ENCODE peak calls at places on chromosomes 16 and 17, in five cellular contexts. H is HFF-Myc, O is ascending aorta, U is gastrocnemius medialis, A is cardiac muscle cell. P is an unnamed sample.

GRCh38 chr17:47305302-47305923 is 18.3 kb upstream of the EFCAB13 start:
- DNase-seq in H (peak; percentile 87), O (peak; percentile 84), U (no peak), A (no peak), P (peak; percentile 85)

GRCh38 chr16:54645328-54645727 is 285.3 kb upstream of the IRX5 start:
- DNase-seq in H (no peak), O (no peak), U (no peak), A (no peak), P (no peak)

GRCh38 chr17:199806-200603 is 18.6 kb upstream of the DOC2B start:
- DNase-seq in H (no peak), O (no peak), U (peak; percentile 19), A (no peak), P (no peak)

GRCh38 chr17:17304521-17304985 is 1.4 kb downstream of the NT5M start:
- DNase-seq in H (no peak), O (no peak), U (no peak), A (peak; percentile 43), P (no peak)

GRCh38 chr17:778096-778495 is 4.0 kb downstream of the GLOD4 start:
- DNase-seq in H (no peak), O (no peak), U (no peak), A (no peak), P (no peak)

GRCh38 chr16:81810894-81811538 is 31.9 kb downstream of the PLCG2 start:
- DNase-seq in H (no peak), O (no peak), U (no peak), A (no peak), P (no peak)

GRCh38 chr16:54928016-54928356 is 2.7 kb upstream of the IRX5 start:
- DNase-seq in H (no peak), O (no peak), U (no peak), A (peak; percentile 44), P (no peak)

GRCh38 chr17:14133104-14133503 is 63.8 kb downstream of the COX10 start:
- DNase-seq in H (no peak), O (no peak), U (no peak), A (no peak), P (no peak)

GRCh38 chr16:27671410-27671809 is 121.5 kb downstream of the KATNIP start:
- DNase-seq in H (no peak), O (no peak), U (no peak), A (no peak), P (no peak)

GRCh38 chr16:3115561-3115960 is 3.2 kb downstream of the ZNF205 start:
- DNase-seq in H (no peak), O (no peak), U (no peak), A (no peak), P (no peak)

GRCh38 chr16:3112058-3112880 is at the start of gene ZNF205:
- DNase-seq in H (no peak), O (peak; percentile 84), U (peak; percentile 28), A (peak; percentile 77), P (no peak)

GRCh38 chr16:3113765-3114479 is 1.5 kb downstream of the ZNF205 start:
- DNase-seq in H (no peak), O (no peak), U (no peak), A (no peak), P (no peak)

GRCh38 chr16:3115011-3115410 is 2.6 kb downstream of the ZNF205 start:
- DNase-seq in H (no peak), O (no peak), U (no peak), A (no peak), P (no peak)

GRCh38 chr16:3112881-3113574 is 642 bp downstream of the ZNF205 start:
- DNase-seq in H (no peak), O (no peak), U (no peak), A (no peak), P (no peak)
- H3K4me3 ChIP-seq in H (peak overlapping the region; percentile 97), O (peak overlapping the region; percentile 62), U (peak overlapping the region; percentile 77), A (peak overlapping the region; percentile 99), P (peak overlapping the region; percentile 95)

DNA sequence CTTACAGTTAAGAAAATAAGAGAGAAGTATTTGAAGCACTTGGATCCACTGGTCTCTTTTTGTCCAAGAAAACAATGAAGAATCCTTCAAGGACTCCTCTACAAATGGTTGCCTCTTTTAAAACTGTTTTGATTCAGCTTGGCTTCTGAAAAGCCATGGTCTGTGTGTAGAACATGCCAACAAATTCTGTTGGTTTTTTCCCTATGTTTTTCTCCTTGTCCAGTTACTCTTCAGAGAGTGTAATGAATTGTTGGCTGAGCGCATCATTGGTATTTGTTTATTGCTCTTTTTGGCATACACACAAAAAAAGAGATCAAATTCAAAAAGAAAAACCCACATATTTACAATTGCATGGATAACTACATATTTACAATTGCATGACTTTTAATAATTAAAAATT is at the start of gene ABCA10:
- DNase-seq in H (no peak), O (no peak), U (no peak), A (no peak), P (no peak)
- H3K4me3 ChIP-seq in H (no peak within 1 kb of the TSS), O (no peak within 1 kb of the TSS), U (peak within 1 kb of the TSS; percentile 16), A (no peak within 1 kb of the TSS), P (no peak within 1 kb of the TSS)

GRCh38 chr16:11161439-11161838 is 94.6 kb downstream of the SOCS1 start:
- DNase-seq in H (no peak), O (no peak), U (no peak), A (no peak), P (no peak)

GRCh38 chr16:11160676-11161115 is 95.3 kb downstream of the SOCS1 start:
- DNase-seq in H (no peak), O (no peak), U (no peak), A (no peak), P (no peak)

GRCh38 chr16:11162571-11163268 is 93.3 kb downstream of the SOCS1 start:
- DNase-seq in H (no peak), O (no peak), U (no peak), A (no peak), P (no peak)

GRCh38 chr16:11163761-11164261 is 92.2 kb downstream of the SOCS1 start:
- DNase-seq in H (no peak), O (no peak), U (no peak), A (no peak), P (no peak)

DNA sequence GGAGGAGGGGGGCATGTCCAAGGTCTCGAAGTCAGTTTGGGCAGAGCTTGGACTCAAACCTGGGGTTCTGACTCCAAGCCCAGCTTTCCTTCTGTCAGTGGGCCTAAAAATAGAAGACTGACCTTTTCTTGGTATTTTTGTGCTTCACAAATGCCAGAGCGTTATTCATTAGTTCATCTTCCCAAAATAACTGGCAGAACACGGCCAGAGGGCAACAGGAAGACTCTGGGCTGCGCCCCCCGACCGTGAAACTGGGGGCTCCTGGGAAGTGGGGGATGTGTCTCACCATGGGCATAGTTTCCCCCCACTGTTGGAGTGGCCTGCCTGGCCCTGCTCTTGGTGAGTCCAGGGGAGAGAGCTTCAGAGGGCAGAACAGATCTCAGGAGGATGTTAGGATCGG is 94.0 kb downstream of the SOCS1 start:
- DNase-seq in H (no peak), O (no peak), U (peak; percentile 31), A (peak; percentile 11), P (no peak)
- H3K4me3 ChIP-seq in H (no peak overlapping the region), O (no peak overlapping the region), U (no peak overlapping the region), A (no peak overlapping the region), P (no peak overlapping the region)

DNA sequence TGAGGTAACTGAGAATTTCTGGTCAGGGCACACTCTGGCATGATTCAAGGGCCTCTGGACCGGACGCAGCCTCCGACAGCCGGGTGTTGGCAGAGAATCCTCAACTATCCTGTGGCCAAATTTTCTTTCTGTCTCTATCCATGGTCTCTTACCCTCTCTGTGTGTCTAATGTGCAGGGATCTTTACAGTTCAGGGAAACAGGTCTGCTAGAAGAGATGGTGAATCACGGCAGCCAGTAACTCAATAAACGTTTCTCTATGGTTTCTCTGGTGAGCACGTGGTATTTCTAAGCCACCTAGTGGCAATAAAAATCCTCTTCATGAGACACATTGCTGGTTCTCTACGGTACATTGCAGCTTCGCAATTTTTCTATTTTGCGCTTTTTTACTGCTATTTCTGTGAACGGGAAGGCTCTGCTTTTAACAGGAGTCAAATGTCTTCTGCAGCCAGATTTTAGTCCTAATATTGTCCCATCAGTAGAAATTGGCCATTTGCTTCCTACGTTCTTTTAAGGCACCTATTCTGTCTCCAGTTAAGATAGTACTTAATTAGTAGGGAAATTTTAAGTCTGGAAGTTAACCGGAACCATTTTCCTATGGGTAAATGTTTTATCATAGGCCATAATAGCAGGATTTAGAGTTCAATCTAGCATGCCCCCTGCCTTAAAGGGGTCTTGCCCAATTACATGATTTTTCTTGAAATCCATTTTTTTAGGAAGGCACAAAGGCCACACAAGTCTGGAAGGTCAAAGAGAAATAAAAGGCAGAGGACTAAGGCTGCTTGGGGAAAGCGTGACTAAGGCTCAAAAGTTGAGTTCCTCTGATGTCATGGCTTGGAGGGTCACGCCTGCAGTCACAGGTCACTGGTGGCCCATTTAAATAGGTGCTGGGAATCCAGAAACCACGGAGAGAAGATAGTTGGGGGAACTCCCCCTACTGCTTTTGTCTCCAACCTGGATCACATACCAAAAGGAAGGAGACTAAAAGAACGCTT is 31.5 kb downstream of the QPRT start:
- DNase-seq in H (peak; percentile 61), O (no peak), U (no peak), A (peak; percentile 48), P (peak; percentile 19)
- H3K4me3 ChIP-seq in H (no peak overlapping the region), O (peak overlapping the region; percentile 10), U (no peak overlapping the region), A (no peak overlapping the region), P (no peak overlapping the region)

DNA sequence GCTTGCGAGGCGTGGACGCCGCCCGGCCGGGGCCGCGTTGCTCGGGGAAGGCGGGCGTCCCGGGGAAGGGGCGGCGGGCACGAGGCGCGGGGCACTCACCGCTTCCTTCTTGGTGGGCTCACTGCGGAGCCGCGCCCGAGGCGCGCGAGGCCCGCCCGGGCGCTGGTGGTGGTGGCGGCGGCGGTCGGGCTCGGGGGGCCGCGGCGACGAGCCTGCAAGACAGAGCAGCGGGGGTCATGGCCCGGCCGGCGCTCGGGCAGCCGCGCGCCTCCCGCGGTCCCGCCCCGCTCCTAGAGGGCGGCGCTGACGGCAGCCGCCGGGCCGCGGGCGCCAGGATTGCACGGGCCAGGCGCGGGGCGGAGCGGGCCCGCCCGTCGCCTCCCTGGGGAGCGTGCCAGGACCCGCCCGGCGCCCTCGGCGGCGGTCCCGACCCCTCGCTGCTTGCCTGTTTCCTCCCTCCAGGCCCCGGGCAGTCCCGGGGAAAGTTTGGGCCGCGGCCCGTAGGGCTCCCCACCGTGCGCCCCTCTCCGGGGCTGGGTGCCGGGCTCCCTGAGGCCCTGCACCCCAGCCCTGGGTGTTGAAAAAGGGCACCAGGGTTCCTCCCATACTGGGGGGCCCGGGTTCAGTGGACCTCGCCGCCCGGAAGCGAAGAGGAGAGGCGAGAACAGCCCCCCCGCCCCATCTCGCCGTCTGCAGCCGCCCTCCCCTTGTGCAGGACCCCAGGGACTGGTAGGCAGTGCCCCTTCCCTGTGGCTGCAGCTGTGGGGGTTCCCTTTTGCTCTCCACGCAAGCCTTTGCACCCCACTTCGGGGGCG is at the start of gene C16orf74:
- DNase-seq in H (no peak), O (no peak), U (no peak), A (peak; percentile 79), P (no peak)
- H3K4me3 ChIP-seq in H (peak within 1 kb of the TSS; percentile 61), O (peak within 1 kb of the TSS; percentile 60), U (peak within 1 kb of the TSS; percentile 40), A (peak within 1 kb of the TSS; percentile 51), P (peak within 1 kb of the TSS; percentile 61)

GRCh38 chr17:39793473-39793872 is 55.7 kb downstream of the GRB7 start:
- DNase-seq in H (no peak), O (no peak), U (no peak), A (no peak), P (no peak)
- H3K4me3 ChIP-seq in H (no peak overlapping the region), O (no peak overlapping the region), U (no peak overlapping the region), A (no peak overlapping the region), P (no peak overlapping the region)

P was measured in AG04449.